ENCODE peak calls at places on chromosome 21, in eight cellular contexts. One of them, this sample, is unnamed.

GRCh38 chr21:37710555-37711293 is 205.5 kb downstream of the KCNJ6 start:
- DNase-seq in Peyer's patch: no peak
- DNase-seq in pancreas: no peak
- DNase-seq in stomach: no peak
- DNase-seq in BE2C: peak; percentile 18
- DNase-seq in glutamatergic neuron: peak; percentile 49
- DNase-seq in uterus: no peak
- DNase-seq in neural crest cell: no peak
- DNase-seq in this sample: no peak

GRCh38 chr21:18493420-18493819 is 89.8 kb upstream of the TMPRSS15 start:
- DNase-seq in glutamatergic neuron: no peak
- DNase-seq in neural crest cell: no peak
- DNase-seq in pancreas: no peak
- DNase-seq in uterus: no peak
- DNase-seq in Peyer's patch: no peak
- DNase-seq in BE2C: no peak
- DNase-seq in stomach: no peak
- DNase-seq in this sample: no peak

GRCh38 chr21:46022551-46023107 is 41.1 kb downstream of the COL6A1 start:
- DNase-seq in pancreas: no peak
- DNase-seq in glutamatergic neuron: no peak
- DNase-seq in neural crest cell: no peak
- DNase-seq in Peyer's patch: no peak
- DNase-seq in BE2C: no peak
- DNase-seq in stomach: no peak
- DNase-seq in uterus: peak; percentile 40
- DNase-seq in this sample: no peak

GRCh38 chr21:38958940-38959685 is 153.4 kb downstream of the ETS2 start:
- DNase-seq in glutamatergic neuron: no peak
- DNase-seq in neural crest cell: no peak
- DNase-seq in uterus: peak; percentile 67
- DNase-seq in pancreas: no peak
- DNase-seq in BE2C: no peak
- DNase-seq in Peyer's patch: peak; percentile 59
- DNase-seq in stomach: no peak
- DNase-seq in this sample: no peak

GRCh38 chr21:38334866-38335265 is 78.1 kb downstream of the KCNJ15 start:
- DNase-seq in uterus: no peak
- DNase-seq in glutamatergic neuron: no peak
- DNase-seq in neural crest cell: no peak
- DNase-seq in pancreas: no peak
- DNase-seq in BE2C: no peak
- DNase-seq in stomach: no peak
- DNase-seq in Peyer's patch: no peak
- DNase-seq in this sample: no peak

GRCh38 chr21:15706686-15707085 is 23.1 kb upstream of the USP25 start:
- DNase-seq in BE2C: no peak
- DNase-seq in neural crest cell: no peak
- DNase-seq in glutamatergic neuron: no peak
- DNase-seq in Peyer's patch: no peak
- DNase-seq in stomach: peak; percentile 32
- DNase-seq in pancreas: no peak
- DNase-seq in uterus: no peak
- DNase-seq in this sample: no peak

GRCh38 chr21:39103689-39104088 is 79.6 kb downstream of the PSMG1 start:
- DNase-seq in pancreas: no peak
- DNase-seq in BE2C: no peak
- DNase-seq in Peyer's patch: peak; percentile 47
- DNase-seq in uterus: no peak
- DNase-seq in stomach: no peak
- DNase-seq in neural crest cell: no peak
- DNase-seq in glutamatergic neuron: no peak
- DNase-seq in this sample: no peak

GRCh38 chr21:33651965-33652680 is 9.8 kb downstream of the ITSN1 start:
- DNase-seq in BE2C: no peak
- DNase-seq in pancreas: no peak
- DNase-seq in neural crest cell: no peak
- DNase-seq in uterus: no peak
- DNase-seq in glutamatergic neuron: no peak
- DNase-seq in stomach: no peak
- DNase-seq in Peyer's patch: no peak
- DNase-seq in this sample: no peak

GRCh38 chr21:38807481-38807880 is 1.8 kb downstream of the ETS2 start:
- DNase-seq in neural crest cell: no peak
- DNase-seq in BE2C: no peak
- DNase-seq in Peyer's patch: no peak
- DNase-seq in pancreas: no peak
- DNase-seq in glutamatergic neuron: no peak
- DNase-seq in stomach: no peak
- DNase-seq in uterus: no peak
- DNase-seq in this sample: no peak

GRCh38 chr21:30146558-30147282 is 19.9 kb downstream of the CLDN17 start:
- DNase-seq in BE2C: no peak
- DNase-seq in pancreas: no peak
- DNase-seq in uterus: no peak
- DNase-seq in Peyer's patch: no peak
- DNase-seq in stomach: no peak
- DNase-seq in neural crest cell: no peak
- DNase-seq in glutamatergic neuron: no peak
- DNase-seq in this sample: no peak

GRCh38 chr21:38531610-38532009 is 33.3 kb upstream of the ERG start:
- DNase-seq in glutamatergic neuron: no peak
- DNase-seq in neural crest cell: no peak
- DNase-seq in pancreas: no peak
- DNase-seq in Peyer's patch: no peak
- DNase-seq in BE2C: no peak
- DNase-seq in stomach: no peak
- DNase-seq in uterus: peak; percentile 31
- DNase-seq in this sample: no peak

GRCh38 chr21:39004776-39005605 is 178.3 kb downstream of the PSMG1 start:
- DNase-seq in pancreas: no peak
- DNase-seq in Peyer's patch: peak; percentile 60
- DNase-seq in uterus: peak; percentile 52
- DNase-seq in stomach: peak; percentile 35
- DNase-seq in glutamatergic neuron: no peak
- DNase-seq in neural crest cell: no peak
- DNase-seq in BE2C: no peak
- DNase-seq in this sample: peak; percentile 57

GRCh38 chr21:38740131-38740530 is 65.6 kb upstream of the ETS2 start:
- DNase-seq in BE2C: no peak
- DNase-seq in Peyer's patch: no peak
- DNase-seq in pancreas: no peak
- DNase-seq in glutamatergic neuron: no peak
- DNase-seq in stomach: no peak
- DNase-seq in neural crest cell: no peak
- DNase-seq in uterus: no peak
- DNase-seq in this sample: no peak

GRCh38 chr21:38310619-38311018 is 53.8 kb downstream of the KCNJ15 start:
- DNase-seq in glutamatergic neuron: no peak
- DNase-seq in uterus: no peak
- DNase-seq in stomach: no peak
- DNase-seq in neural crest cell: no peak
- DNase-seq in Peyer's patch: no peak
- DNase-seq in pancreas: no peak
- DNase-seq in BE2C: no peak
- DNase-seq in this sample: no peak

GRCh38 chr21:46637952-46638746 is 2.7 kb downstream of the PRMT2 start:
- DNase-seq in glutamatergic neuron: no peak
- DNase-seq in pancreas: no peak
- DNase-seq in neural crest cell: no peak
- DNase-seq in BE2C: no peak
- DNase-seq in uterus: no peak
- DNase-seq in stomach: no peak
- DNase-seq in Peyer's patch: no peak
- DNase-seq in this sample: no peak

GRCh38 chr21:38448619-38449186 is 49.6 kb downstream of the ERG start:
- DNase-seq in stomach: no peak
- DNase-seq in uterus: no peak
- DNase-seq in neural crest cell: no peak
- DNase-seq in Peyer's patch: no peak
- DNase-seq in glutamatergic neuron: no peak
- DNase-seq in pancreas: no peak
- DNase-seq in BE2C: no peak
- DNase-seq in this sample: no peak

GRCh38 chr21:35411434-35411833 is 362.3 kb upstream of the RUNX1 start:
- DNase-seq in Peyer's patch: no peak
- DNase-seq in neural crest cell: no peak
- DNase-seq in BE2C: no peak
- DNase-seq in uterus: no peak
- DNase-seq in stomach: no peak
- DNase-seq in pancreas: no peak
- DNase-seq in glutamatergic neuron: no peak
- DNase-seq in this sample: no peak

GRCh38 chr21:34795152-34796141 is 126.7 kb downstream of the CLIC6 start:
- DNase-seq in glutamatergic neuron: no peak
- DNase-seq in neural crest cell: no peak
- DNase-seq in uterus: no peak
- DNase-seq in stomach: peak; percentile 38
- DNase-seq in pancreas: no peak
- DNase-seq in Peyer's patch: peak; percentile 82
- DNase-seq in BE2C: no peak
- DNase-seq in this sample: no peak

GRCh38 chr21:31855180-31855579 is 17.6 kb upstream of the HUNK start:
- DNase-seq in pancreas: no peak
- DNase-seq in glutamatergic neuron: no peak
- DNase-seq in uterus: no peak
- DNase-seq in Peyer's patch: no peak
- DNase-seq in neural crest cell: no peak
- DNase-seq in stomach: no peak
- DNase-seq in BE2C: no peak
- DNase-seq in this sample: no peak
- TF ChIP-seq CTCF in pancreas: no peak
- TF ChIP-seq CTCF in glutamatergic neuron: no peak
- TF ChIP-seq CTCF in uterus: no peak
- TF ChIP-seq CTCF in Peyer's patch: no peak
- TF ChIP-seq CTCF in neural crest cell: no peak
- TF ChIP-seq CTCF in stomach: no peak
- TF ChIP-seq CTCF in BE2C: no peak
- TF ChIP-seq CTCF in this sample: no peak

GRCh38 chr21:42480736-42481135 is 15.3 kb downstream of the RSPH1 start:
- DNase-seq in neural crest cell: no peak
- DNase-seq in Peyer's patch: peak; percentile 35
- DNase-seq in pancreas: no peak
- DNase-seq in glutamatergic neuron: no peak
- DNase-seq in BE2C: no peak
- DNase-seq in stomach: no peak
- DNase-seq in uterus: no peak
- DNase-seq in this sample: no peak

GRCh38 chr21:42476493-42477342 is 19.3 kb downstream of the RSPH1 start:
- DNase-seq in Peyer's patch: peak; percentile 40
- DNase-seq in uterus: no peak
- DNase-seq in BE2C: no peak
- DNase-seq in stomach: peak; percentile 9
- DNase-seq in glutamatergic neuron: no peak
- DNase-seq in neural crest cell: no peak
- DNase-seq in pancreas: peak; percentile 64
- DNase-seq in this sample: no peak

GRCh38 chr21:42481169-42481568 is 14.9 kb downstream of the RSPH1 start:
- DNase-seq in pancreas: no peak
- DNase-seq in Peyer's patch: no peak
- DNase-seq in BE2C: no peak
- DNase-seq in glutamatergic neuron: no peak
- DNase-seq in uterus: no peak
- DNase-seq in stomach: no peak
- DNase-seq in neural crest cell: no peak
- DNase-seq in this sample: no peak

GRCh38 chr21:42479582-42479981 is 16.4 kb downstream of the RSPH1 start:
- DNase-seq in uterus: no peak
- DNase-seq in glutamatergic neuron: no peak
- DNase-seq in pancreas: no peak
- DNase-seq in BE2C: no peak
- DNase-seq in Peyer's patch: no peak
- DNase-seq in neural crest cell: no peak
- DNase-seq in stomach: peak; percentile 10
- DNase-seq in this sample: no peak

DNA sequence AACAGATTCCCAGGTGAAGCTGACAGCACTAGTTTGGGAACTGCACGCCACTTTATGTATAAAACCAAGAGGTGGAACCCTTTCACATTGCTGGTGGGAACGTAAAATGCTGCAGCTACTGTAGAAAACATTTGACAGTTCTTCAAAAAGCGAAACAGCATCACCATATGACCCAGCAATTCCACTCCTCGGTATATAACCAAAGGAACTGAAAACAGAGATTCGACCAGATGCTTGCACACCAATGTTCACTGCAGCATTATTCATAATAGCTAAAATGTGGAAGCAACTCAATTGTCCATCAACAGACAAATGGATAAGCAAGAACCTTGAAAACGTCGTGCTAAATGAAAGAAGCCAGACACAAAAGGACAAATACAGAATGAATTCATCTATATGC is 17.5 kb downstream of the RSPH1 start:
- DNase-seq in neural crest cell: no peak
- DNase-seq in pancreas: no peak
- DNase-seq in BE2C: no peak
- DNase-seq in uterus: no peak
- DNase-seq in stomach: no peak
- DNase-seq in Peyer's patch: no peak
- DNase-seq in glutamatergic neuron: no peak
- DNase-seq in this sample: no peak
- TF ChIP-seq CTCF in neural crest cell: no peak
- TF ChIP-seq CTCF in pancreas: no peak
- TF ChIP-seq CTCF in BE2C: no peak
- TF ChIP-seq CTCF in uterus: no peak
- TF ChIP-seq CTCF in stomach: no peak
- TF ChIP-seq CTCF in Peyer's patch: no peak
- TF ChIP-seq CTCF in glutamatergic neuron: no peak
- TF ChIP-seq CTCF in this sample: no peak

DNA sequence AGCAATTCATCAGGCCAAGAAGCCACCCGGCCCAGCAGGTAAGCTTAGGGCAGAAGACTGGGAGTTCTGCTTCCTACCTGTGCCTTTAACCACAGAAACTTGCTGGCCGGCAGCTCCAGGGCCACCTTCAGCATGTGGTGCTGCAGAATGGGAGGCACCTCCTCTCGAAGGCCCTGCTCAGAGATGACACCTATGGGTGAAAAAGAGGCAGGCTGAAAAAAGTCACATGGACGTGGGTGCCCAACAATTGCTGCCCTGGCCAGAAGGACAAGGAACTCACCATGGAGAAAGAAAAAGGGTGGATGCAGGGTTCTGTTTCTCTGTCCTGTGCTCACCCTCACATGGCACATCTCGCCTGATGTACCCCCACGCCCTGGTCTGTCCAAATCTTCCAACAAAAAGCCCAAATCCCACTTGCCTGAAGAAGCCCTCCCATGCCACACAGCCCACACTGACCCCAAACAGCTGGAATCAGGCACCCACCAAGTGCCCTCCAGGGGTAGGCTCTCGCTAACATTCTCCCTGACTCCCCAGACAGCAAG is 33.0 kb downstream of the URB1 start:
- DNase-seq in Peyer's patch: no peak
- DNase-seq in pancreas: no peak
- DNase-seq in glutamatergic neuron: no peak
- DNase-seq in stomach: no peak
- DNase-seq in neural crest cell: no peak
- DNase-seq in BE2C: no peak
- DNase-seq in uterus: no peak
- DNase-seq in this sample: no peak
- TF ChIP-seq CTCF in Peyer's patch: no peak
- TF ChIP-seq CTCF in pancreas: no peak
- TF ChIP-seq CTCF in glutamatergic neuron: no peak
- TF ChIP-seq CTCF in stomach: no peak
- TF ChIP-seq CTCF in neural crest cell: no peak
- TF ChIP-seq CTCF in BE2C: peak; percentile 34
- TF ChIP-seq CTCF in uterus: no peak
- TF ChIP-seq CTCF in this sample: no peak

GRCh38 chr21:44802396-44803153 is 955 bp upstream of the UBE2G2 start:
- DNase-seq in uterus: no peak
- DNase-seq in Peyer's patch: no peak
- DNase-seq in BE2C: peak; percentile 42
- DNase-seq in neural crest cell: no peak
- DNase-seq in stomach: no peak
- DNase-seq in glutamatergic neuron: no peak
- DNase-seq in pancreas: no peak
- DNase-seq in this sample: no peak
- TF ChIP-seq CTCF in uterus: no peak
- TF ChIP-seq CTCF in Peyer's patch: no peak
- TF ChIP-seq CTCF in BE2C: no peak
- TF ChIP-seq CTCF in neural crest cell: no peak
- TF ChIP-seq CTCF in stomach: no peak
- TF ChIP-seq CTCF in glutamatergic neuron: no peak
- TF ChIP-seq CTCF in pancreas: no peak
- TF ChIP-seq CTCF in this sample: no peak